ENCODE peak calls at places on chromosomes 2 and 18, in four cellular contexts. G, F, K and T are unnamed samples.

GRCh38 chr2:58731488-58731869 is 490.4 kb upstream of the FANCL start:
- DNase-seq in K (no peak), G (no peak), F (no peak), T (no peak)

GRCh38 chr2:95301186-95301585 is 4.0 kb downstream of the KCNIP3 start:
- DNase-seq in F (no peak), K (no peak), G (no peak), T (no peak)

GRCh38 chr2:129253461-129253812 is 726.0 kb upstream of the RAB6C start:
- DNase-seq in G (no peak), K (no peak), F (no peak), T (no peak)

GRCh38 chr2:43576983-43577892 is 18.6 kb downstream of the THADA start:
- DNase-seq in F (no peak), K (peak; percentile 67), G (peak; percentile 46), T (peak; percentile 51)

GRCh38 chr2:3001595-3002184 is 375.9 kb downstream of the EIPR1 start:
- DNase-seq in G (no peak), K (no peak), F (no peak), T (no peak)

GRCh38 chr2:119753930-119754321 is 5.8 kb upstream of the PTPN4 start:
- DNase-seq in G (no peak), F (no peak), K (no peak), T (no peak)

GRCh38 chr2:120052597-120052996 is 39.7 kb downstream of the EPB41L5 start:
- DNase-seq in K (no peak), G (no peak), F (no peak), T (no peak)

GRCh38 chr2:113200236-113200635 is 26.5 kb downstream of the PSD4 start:
- DNase-seq in G (no peak), F (no peak), K (no peak), T (no peak)

GRCh38 chr2:143629344-143629743 is 500.1 kb downstream of the ARHGAP15 start:
- DNase-seq in K (peak; percentile 87), F (no peak), G (no peak), T (peak; percentile 30)

GRCh38 chr2:160251566-160251965 is 51.5 kb upstream of the ITGB6 start:
- DNase-seq in K (no peak), G (no peak), F (no peak), T (no peak)

GRCh38 chr2:60843006-60843405 is 38.4 kb upstream of the REL start:
- DNase-seq in F (no peak), G (no peak), K (no peak), T (no peak)

GRCh38 chr2:216665240-216665639 is 30.1 kb downstream of the IGFBP5 start:
- DNase-seq in K (no peak), F (peak; percentile 82), G (no peak), T (no peak)

GRCh38 chr2:219384083-219384713 is 3.5 kb downstream of the DNPEP start:
- DNase-seq in F (no peak), K (no peak), G (no peak), T (no peak)

GRCh38 chr2:70767699-70768584 is at the start of gene ADD2:
- DNase-seq in G (peak; percentile 76), F (no peak), K (peak; percentile 10), T (no peak)

GRCh38 chr2:88307817-88308216 is 137.7 kb downstream of the THNSL2 start:
- DNase-seq in K (no peak), G (peak; percentile 18), F (no peak), T (no peak)

GRCh38 chr2:223993634-223994232 is 36.5 kb downstream of the MRPL44 start:
- DNase-seq in K (peak; percentile 86), F (peak; percentile 66), G (peak; percentile 65), T (peak; percentile 66)

GRCh38 chr2:200159829-200160781 is 146.4 kb upstream of the SPATS2L start:
- DNase-seq in F (no peak), K (peak; percentile 52), G (no peak), T (no peak)

GRCh38 chr2:67548317-67549095 is 151.4 kb downstream of the ETAA1 start:
- DNase-seq in K (no peak), F (no peak), G (no peak), T (no peak)

GRCh38 chr18:2979027-2979570 is 33.8 kb downstream of the LPIN2 start:
- DNase-seq in G (no peak), K (peak; percentile 70), F (no peak), T (peak; percentile 73)

DNA sequence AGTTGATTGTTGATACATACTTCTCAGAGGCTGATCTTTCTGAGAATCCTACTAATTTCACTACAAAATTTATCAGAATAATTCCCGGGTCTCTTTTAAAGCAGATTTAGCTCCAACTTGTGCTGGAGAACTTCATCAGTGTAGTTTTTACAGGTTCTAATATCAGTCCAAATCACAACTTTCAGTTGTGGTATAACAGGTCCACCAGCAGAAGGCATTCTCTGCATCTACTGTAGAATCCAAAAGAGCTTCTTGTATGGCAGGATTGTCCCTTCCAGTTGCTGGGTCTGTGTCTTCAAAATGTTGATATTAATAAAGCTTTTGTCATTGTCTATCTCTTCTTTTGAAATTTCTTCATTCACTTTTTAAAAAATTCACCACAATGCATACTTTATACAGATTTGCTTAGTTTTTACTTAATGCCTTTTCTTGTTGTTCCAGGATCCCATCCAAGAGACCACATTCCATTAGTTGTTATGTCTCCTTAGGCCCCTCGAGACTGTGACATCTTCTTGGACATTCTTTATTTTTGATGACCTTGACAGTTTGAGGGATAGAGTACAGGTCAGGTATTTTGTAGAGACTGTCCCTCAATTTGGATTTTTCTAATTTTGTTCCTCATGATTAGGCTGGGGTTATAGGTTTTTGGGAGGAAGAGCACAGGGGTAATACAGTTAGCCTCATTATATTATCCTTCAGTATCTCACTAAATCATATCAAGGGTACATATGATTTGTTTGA is 490.5 kb upstream of the MEX3C start:
- DNase-seq in G (no peak), K (no peak), F (no peak), T (no peak)
- TF ChIP-seq CTCF in G (no peak), K (no peak), F (no peak), T (no peak)

DNA sequence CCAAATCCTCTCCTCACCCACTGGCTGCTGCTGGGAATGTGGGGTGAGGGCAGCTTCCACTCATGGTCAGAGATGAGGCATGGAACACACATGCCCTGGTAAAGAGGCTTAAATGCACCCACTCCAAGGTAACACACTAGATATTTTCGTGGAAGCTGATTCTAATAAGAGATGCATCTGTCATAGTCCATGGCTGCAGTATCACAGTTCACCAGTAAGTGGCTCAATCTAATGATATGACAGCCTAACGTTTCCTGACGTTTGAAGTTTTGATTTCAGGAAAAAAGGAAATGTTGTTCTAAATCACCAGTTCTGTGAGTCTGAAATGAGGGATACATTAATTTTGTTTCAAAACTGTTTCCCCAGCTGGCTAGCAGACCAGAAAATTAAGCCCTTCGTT is 38.2 kb downstream of the LCT start:
- DNase-seq in F (no peak), G (no peak), K (no peak), T (peak; percentile 16)
- TF ChIP-seq CTCF in F (no peak), G (no peak), K (peak; percentile 34), T (peak; percentile 70)

GRCh38 chr2:237242091-237242536 is 156.4 kb downstream of the COPS8 start:
- DNase-seq in F (no peak), G (no peak), K (no peak), T (no peak)
- TF ChIP-seq CTCF in F (no peak), G (no peak), K (no peak), T (no peak)

DNA sequence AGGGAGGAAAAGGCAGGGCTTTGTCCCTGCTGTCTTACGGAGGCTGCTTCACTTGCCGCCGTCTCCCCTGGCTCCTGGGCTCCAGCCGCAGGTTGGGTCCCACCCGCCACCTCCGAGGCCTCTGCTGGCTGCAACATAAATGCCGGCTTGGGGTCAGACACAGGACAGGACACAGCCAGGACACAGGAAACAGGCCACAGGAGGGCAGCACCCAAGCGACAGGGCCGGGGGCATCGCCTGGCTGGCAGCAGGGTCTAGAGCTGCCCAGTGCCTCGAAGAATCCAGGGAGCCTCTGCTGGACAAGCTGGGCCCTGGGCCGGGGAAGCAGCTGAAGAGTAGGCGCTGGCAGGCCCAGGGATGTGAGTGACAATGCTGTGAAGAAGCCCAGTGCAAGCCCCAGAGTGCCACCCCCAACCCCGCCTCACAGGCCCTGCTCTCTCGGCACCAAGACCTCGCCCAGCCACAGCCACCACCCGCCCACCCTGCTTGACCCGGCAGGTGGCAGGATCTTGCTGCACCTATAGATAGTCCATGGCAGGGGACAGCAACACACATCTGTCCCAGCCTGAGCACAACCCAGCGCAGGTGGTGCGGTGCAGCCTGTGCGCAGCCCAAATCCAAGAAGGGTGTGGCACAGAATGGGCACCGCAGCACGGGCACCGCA is 55.7 kb downstream of the BIN1 start:
- DNase-seq in K (no peak), F (no peak), G (no peak), T (no peak)
- TF ChIP-seq CTCF in K (peak; percentile 9), F (no peak), G (peak; percentile 15), T (peak; percentile 5)

GRCh38 chr2:134782792-134783191 is 55.6 kb upstream of the ACMSD start:
- DNase-seq in K (peak; percentile 29), G (no peak), F (no peak), T (peak; percentile 28)
- TF ChIP-seq CTCF in K (peak; percentile 44), G (no peak), F (no peak), T (peak; percentile 78)

DNA sequence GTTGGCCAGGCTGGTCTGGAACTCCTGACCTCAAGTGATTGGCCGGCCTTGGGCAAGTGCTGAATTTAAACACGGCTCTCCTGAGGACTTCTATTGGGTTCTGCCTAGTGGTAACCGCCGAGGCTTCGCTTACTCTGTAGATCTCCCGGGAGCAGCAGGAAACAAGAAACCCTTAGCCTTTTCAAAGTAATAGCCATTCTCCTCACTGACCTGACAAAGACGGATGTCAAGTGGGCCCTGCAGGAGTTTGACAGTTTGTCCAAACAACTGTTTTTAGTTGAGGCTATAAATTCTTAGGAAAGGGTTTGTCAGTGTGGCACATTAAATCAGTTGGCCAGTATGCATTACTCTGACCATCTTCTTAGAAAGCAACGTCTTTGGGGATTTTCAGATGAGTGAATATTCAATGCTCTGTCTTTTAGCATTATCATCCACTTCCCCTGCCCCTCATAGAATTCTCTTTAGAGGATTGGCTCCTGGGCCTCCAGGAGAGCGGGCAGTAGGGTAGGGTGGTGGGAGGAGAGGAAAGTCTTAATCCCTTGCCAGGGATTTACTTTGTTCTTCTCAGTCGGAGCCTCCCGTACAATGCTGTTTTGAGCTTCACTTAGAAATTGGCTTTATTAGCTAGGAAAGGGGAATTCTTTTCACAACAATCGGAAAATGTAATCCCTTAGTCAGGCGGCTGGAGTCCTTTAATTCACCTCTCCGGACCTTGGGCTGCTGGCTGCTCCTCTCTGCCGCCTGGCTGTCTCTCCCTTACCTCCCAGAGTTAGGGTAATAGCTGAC is 13.3 kb upstream of the C18orf32 start:
- DNase-seq in F (no peak), K (no peak), G (no peak), T (no peak)
- TF ChIP-seq CTCF in F (no peak), K (no peak), G (no peak), T (no peak)